ENCODE peak calls at places on chromosomes 6 and 20, in five cellular contexts. L, F, H, W and Q are unnamed samples.

GRCh38 chr6:27250955-27251671 is 3.6 kb downstream of the PRSS16 start:
- DNase-seq in L (no peak), F (peak), H (peak), W (peak), Q (peak)

GRCh38 chr6:152329640-152330202 is 307.4 kb downstream of the SYNE1 start:
- DNase-seq in L (no peak), F (no peak), H (no peak), W (no peak), Q (no peak)

GRCh38 chr6:156060013-156060412 is 604.4 kb upstream of the NOX3 start:
- DNase-seq in L (no peak), F (no peak), H (no peak), W (no peak), Q (no peak)

GRCh38 chr6:93177451-93177850 is 241.9 kb downstream of the EPHA7 start:
- DNase-seq in L (no peak), F (no peak), H (no peak), W (no peak), Q (no peak)

GRCh38 chr6:4313044-4313686 is 177.8 kb upstream of the ECI2 start:
- DNase-seq in L (peak), F (no peak), H (no peak), W (peak), Q (peak)

GRCh38 chr6:101399627-101399955 is 6.1 kb downstream of the GRIK2 start:
- DNase-seq in L (no peak), F (no peak), H (no peak), W (no peak), Q (peak)

GRCh38 chr6:29762781-29763214 is 39.6 kb downstream of the HLA-F start:
- DNase-seq in L (no peak), F (no peak), H (no peak), W (no peak), Q (no peak)

GRCh38 chr6:13769655-13770053 is 44.7 kb downstream of the MCUR1 start:
- DNase-seq in L (no peak), F (no peak), H (peak), W (no peak), Q (peak)

GRCh38 chr6:95431637-95432228 is 145.6 kb upstream of the MANEA start:
- DNase-seq in L (peak), F (peak), H (peak), W (peak), Q (no peak)

GRCh38 chr20:23417861-23418260 is 3.4 kb downstream of the NAPB start:
- DNase-seq in L (no peak), F (no peak), H (no peak), W (no peak), Q (no peak)

GRCh38 chr6:170131351-170131750 is 159.5 kb downstream of the DLL1 start:
- DNase-seq in L (no peak), F (no peak), H (no peak), W (no peak), Q (peak)

GRCh38 chr20:3209023-3209945 is at the start of gene ITPA:
- DNase-seq in L (peak), F (peak), H (peak), W (peak), Q (peak)

GRCh38 chr6:160882741-160883340 is 108.7 kb upstream of the MAP3K4 start:
- DNase-seq in L (no peak), F (no peak), H (no peak), W (no peak), Q (no peak)
- H3K4ac ChIP-seq in L (no peak), F (no peak), H (no peak), W (no peak), Q (no peak)

DNA sequence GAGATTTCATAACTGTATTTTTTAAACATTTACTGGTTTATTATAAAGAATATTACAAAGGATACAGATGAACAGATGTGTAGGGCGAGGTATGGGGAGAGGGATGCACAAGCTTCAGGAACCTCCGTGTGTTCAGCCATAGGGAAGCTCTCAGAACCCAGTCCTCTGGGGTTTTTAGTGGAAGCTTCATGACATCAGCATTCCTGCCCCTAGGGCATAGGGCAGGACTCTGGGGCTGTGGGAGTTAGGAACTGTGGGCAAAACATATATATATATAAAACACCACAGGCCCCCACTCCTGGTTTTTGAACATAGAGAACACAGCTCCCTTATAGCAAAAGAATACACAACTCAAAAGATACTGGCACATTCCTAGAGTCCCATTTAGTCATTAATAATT is 21.9 kb downstream of the EFCAB8 start:
- DNase-seq in L (no peak), F (no peak), H (no peak), W (no peak), Q (no peak)
- H3K4ac ChIP-seq in L (no peak), F (no peak), H (no peak), W (no peak), Q (no peak)

GRCh38 chr6:159999240-159999671 is 30.4 kb downstream of the IGF2R start:
- DNase-seq in L (no peak), F (no peak), H (no peak), W (no peak), Q (no peak)

GRCh38 chr6:159996087-159996622 is 27.3 kb downstream of the IGF2R start:
- DNase-seq in L (no peak), F (no peak), H (no peak), W (no peak), Q (no peak)

GRCh38 chr6:159998543-159998942 is 29.7 kb downstream of the IGF2R start:
- DNase-seq in L (no peak), F (no peak), H (no peak), W (no peak), Q (no peak)

GRCh38 chr6:159996626-159997497 is 28.0 kb downstream of the IGF2R start:
- DNase-seq in L (no peak), F (no peak), H (no peak), W (no peak), Q (no peak)

GRCh38 chr6:159997498-159998101 is 28.7 kb downstream of the IGF2R start:
- DNase-seq in L (no peak), F (no peak), H (no peak), W (no peak), Q (no peak)
- H3K4ac ChIP-seq in L (no peak), F (no peak), H (no peak), W (no peak), Q (no peak)

DNA sequence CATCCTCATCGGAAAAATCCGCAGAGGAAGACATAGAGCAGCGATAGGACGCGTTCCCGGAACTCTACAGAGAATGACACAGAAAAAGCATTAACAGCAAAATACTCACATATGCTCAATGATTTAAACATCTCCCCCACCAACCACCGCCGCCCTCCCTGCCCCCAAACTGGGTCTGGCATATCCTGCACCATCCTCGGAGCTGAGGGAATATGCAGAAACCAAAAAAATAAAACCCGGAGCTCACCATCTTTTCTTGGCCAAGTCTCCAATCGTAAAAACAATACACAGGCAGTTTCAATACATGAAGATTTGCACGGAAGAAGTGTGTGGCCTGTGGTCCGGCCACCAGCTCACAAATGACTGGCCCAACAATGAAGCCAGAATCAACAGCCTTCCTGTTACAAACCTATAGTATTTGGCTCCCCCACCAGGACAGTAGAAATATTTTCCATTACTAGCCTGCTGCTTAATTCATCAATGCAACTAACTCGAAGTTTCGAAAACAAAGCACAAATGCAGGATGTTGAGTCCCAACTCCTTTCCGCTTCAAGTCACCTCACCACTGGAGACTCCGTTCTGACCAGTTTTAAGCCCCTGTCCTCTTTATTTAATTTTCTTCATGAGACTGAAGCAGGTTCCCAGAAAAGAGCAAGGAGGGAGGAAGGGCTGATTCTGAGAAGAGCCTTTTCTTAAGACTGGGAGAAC is 103.2 kb upstream of the BEND6 start:
- DNase-seq in L (peak), F (peak), H (peak), W (peak), Q (peak)
- H3K4ac ChIP-seq in L (peak), F (no peak), H (no peak), W (no peak), Q (no peak)

DNA sequence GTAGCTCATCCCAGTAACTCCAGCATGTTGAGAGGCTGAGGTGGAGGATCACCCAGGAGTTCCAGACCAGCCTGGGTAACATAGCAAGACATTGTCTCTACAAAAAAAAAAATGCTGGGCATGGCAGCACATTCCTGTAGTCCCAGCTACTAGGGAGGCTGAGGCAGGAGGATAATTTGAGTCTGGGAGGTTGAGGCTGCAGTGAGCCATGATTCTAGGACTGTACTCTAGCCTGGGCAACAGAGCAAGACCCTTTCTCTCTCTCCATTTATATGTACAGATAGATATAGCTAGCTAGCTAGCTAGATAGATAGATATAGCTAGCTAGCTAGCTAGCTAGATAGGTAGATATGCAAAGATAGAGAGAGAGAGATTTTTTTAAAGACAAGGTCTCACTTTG is 20.4 kb downstream of the ILRUN start:
- DNase-seq in L (no peak), F (no peak), H (no peak), W (no peak), Q (no peak)
- H3K4ac ChIP-seq in L (no peak), F (no peak), H (no peak), W (no peak), Q (no peak)

GRCh38 chr6:149544646-149545257 is 1.1 kb downstream of the PPIL4 start:
- DNase-seq in L (no peak), F (no peak), H (no peak), W (no peak), Q (no peak)
- H3K4ac ChIP-seq in L (peak), F (no peak), H (no peak), W (no peak), Q (no peak)